ENCODE peak calls at places on chromosomes 13 and 19, in six cellular contexts. Z is psoas muscle, T is Peyer's patch, M is kidney epithelial cell, W is HFF-Myc, Q is choroid plexus epithelial cell. G is an unnamed sample.

GRCh38 chr13:109781384-109782065 is 4.9 kb downstream of the IRS2 start:
- DNase-seq in Z (peak), T (no peak), M (no peak), W (no peak), Q (no peak), G (no peak)

GRCh38 chr13:90553167-90553566 is 794.3 kb upstream of the MIR17HG start:
- DNase-seq in Z (no peak), T (no peak), M (no peak), W (no peak), Q (no peak), G (no peak)

GRCh38 chr19:10339380-10339960 is at the start of gene ICAM3:
- DNase-seq in Z (no peak), T (peak), M (no peak), W (no peak), Q (no peak), G (no peak)

GRCh38 chr19:18635831-18636182 is 1.0 kb upstream of the KLHL26 start:
- DNase-seq in Z (no peak), T (no peak), M (no peak), W (no peak), Q (no peak), G (no peak)

GRCh38 chr13:33181264-33181663 is 104.3 kb downstream of the STARD13 start:
- DNase-seq in Z (no peak), T (no peak), M (no peak), W (no peak), Q (no peak), G (no peak)

GRCh38 chr13:98432638-98433037 is 144.3 kb downstream of the STK24 start:
- DNase-seq in Z (no peak), T (no peak), M (no peak), W (no peak), Q (no peak), G (no peak)

GRCh38 chr13:95643814-95644598 is 500 bp downstream of the DZIP1 start:
- DNase-seq in Z (peak), T (no peak), M (no peak), W (no peak), Q (peak), G (peak)

GRCh38 chr19:10517361-10517759 is at the start of gene S1PR5:
- DNase-seq in Z (no peak), T (no peak), M (no peak), W (no peak), Q (no peak), G (no peak)

GRCh38 chr13:97491452-97491851 is 57.5 kb downstream of the RAP2A start:
- DNase-seq in Z (no peak), T (no peak), M (no peak), W (no peak), Q (no peak), G (no peak)

DNA sequence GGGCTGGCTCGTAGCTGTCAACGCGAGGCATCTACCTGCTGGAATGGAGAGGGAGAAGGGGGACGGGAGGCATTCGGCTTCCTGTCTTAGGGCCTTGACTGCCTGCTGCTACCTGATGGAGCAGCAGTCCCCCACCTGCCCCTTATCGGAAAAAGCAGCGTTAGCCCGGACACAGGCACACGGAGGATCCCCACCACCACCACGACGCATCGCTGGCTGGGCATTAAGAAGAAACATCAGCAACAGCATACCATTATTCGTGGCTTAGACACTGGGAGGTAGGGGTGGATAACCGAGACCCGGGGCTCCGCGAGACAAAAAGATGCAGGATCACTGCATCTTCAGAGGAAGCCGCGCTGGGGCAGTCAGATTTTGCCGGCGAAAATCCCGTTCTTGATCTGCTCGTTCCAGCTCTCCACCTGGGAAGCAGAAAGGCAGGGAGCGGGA is 1.1 kb downstream of the COX6B2 start:
- DNase-seq in Z (no peak), T (no peak), M (no peak), W (no peak), Q (no peak), G (no peak)
- H3K4me3 ChIP-seq in Z (peak), T (peak), M (peak), W (peak), Q (peak), G (peak)

DNA sequence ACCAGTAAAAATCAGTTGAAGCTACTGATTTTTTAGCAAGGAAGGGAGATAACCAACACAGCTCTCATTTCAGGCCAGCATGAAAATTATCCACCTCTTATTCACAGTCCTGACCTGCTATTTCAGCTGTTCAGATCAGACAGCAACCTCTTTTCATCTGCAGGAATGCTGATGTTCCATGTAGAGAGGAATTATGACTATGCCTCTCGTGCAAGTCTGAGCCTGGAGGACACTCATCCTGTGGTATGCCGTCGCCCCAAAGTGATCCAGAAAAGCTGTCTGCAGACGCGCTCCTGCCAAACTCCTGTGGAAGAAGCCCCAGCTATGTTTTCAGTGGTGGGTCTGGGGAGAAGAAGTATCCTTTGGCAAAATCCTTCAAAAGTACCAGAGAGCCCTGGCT is 563.5 kb upstream of the SLITRK1 start:
- DNase-seq in Z (no peak), T (no peak), M (no peak), W (no peak), Q (peak), G (no peak)
- TF ChIP-seq CTCF in Z (no peak), T (no peak), M (no peak), W (no peak), Q (no peak), G (no peak)

GRCh38 chr13:40058757-40059236 is 403.3 kb downstream of the COG6 start:
- DNase-seq in Z (no peak), T (no peak), M (no peak), W (no peak), Q (peak), G (no peak)
- H3K4me3 ChIP-seq in Z (no peak), T (no peak), M (no peak), W (no peak), Q (no peak), G (no peak)

DNA sequence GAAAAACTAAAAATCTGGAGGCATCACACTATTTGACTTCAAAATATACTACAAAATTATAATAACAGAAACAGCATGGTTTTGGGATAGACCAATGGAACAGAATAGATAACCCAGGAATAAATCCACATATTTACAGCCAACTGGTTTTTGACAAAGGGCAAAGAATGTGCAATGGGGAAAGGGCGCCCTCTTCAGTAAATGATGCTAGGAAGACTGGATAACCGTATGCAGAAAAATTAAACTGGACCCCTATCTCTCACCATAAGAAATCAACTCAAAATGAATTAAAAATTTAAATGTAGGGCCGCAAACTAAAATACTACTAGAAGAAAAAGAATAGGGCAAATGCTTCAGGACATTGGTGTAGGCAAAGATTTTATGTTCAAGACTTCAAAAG is 440.5 kb upstream of the SGCG start:
- DNase-seq in Z (no peak), T (no peak), M (no peak), W (no peak), Q (no peak), G (no peak)
- TF ChIP-seq CTCF in Z (no peak), T (peak), M (peak), W (no peak), Q (no peak), G (peak)

G was measured in retinal pigment epithelial cell.